ENCODE peak calls at places on chromosomes 16 and 17, in four cellular contexts. S, X, B and U are unnamed samples.

GRCh38 chr17:59534583-59534982 is 30.8 kb upstream of the DHX40 start:
- DNase-seq in S (no peak), X (peak; percentile 43), B (no peak), U (no peak)

GRCh38 chr16:86559802-86560305 is 4.8 kb upstream of the MTHFSD start:
- DNase-seq in S (no peak), X (no peak), B (no peak), U (no peak)

GRCh38 chr17:7213895-7214299 is 5.7 kb downstream of the DLG4 start:
- DNase-seq in S (peak; percentile 73), X (peak; percentile 96), B (no peak), U (peak; percentile 91)

GRCh38 chr17:55897301-55897700 is 146.4 kb downstream of the PCTP start:
- DNase-seq in S (no peak), X (no peak), B (no peak), U (no peak)

GRCh38 chr16:81708459-81709368 is 70.4 kb upstream of the PLCG2 start:
- DNase-seq in S (no peak), X (peak; percentile 50), B (no peak), U (no peak)

GRCh38 chr16:88392111-88392510 is 9.4 kb downstream of the ZNF469 start:
- DNase-seq in S (no peak), X (no peak), B (no peak), U (no peak)

GRCh38 chr16:1279945-1280589 is 24.2 kb downstream of the TPSD1 start:
- DNase-seq in S (no peak), X (no peak), B (no peak), U (no peak)

GRCh38 chr16:55470533-55471371 is 8.2 kb upstream of the MMP2 start:
- DNase-seq in S (no peak), X (no peak), B (no peak), U (peak; percentile 89)

GRCh38 chr17:83010323-83011200 is 68.8 kb upstream of the METRNL start:
- DNase-seq in S (peak; percentile 69), X (no peak), B (no peak), U (no peak)

GRCh38 chr16:50497592-50497991 is 50.6 kb upstream of the NKD1 start:
- DNase-seq in S (peak; percentile 13), X (no peak), B (no peak), U (peak; percentile 53)

GRCh38 chr17:75688209-75688771 is 21.2 kb downstream of the SAP30BP start:
- DNase-seq in S (no peak), X (no peak), B (peak; percentile 13), U (no peak)

GRCh38 chr17:79150035-79150733 is 75.6 kb downstream of the ENGASE start:
- DNase-seq in S (no peak), X (no peak), B (no peak), U (no peak)

GRCh38 chr17:49193513-49194296 is 16.7 kb downstream of the GNGT2 start:
- DNase-seq in S (peak; percentile 51), X (peak; percentile 84), B (peak; percentile 81), U (peak; percentile 63)

GRCh38 chr17:75834279-75834920 is 9.8 kb downstream of the UNC13D start:
- DNase-seq in S (no peak), X (no peak), B (no peak), U (no peak)

GRCh38 chr17:81187586-81188490 is 21.8 kb upstream of the AATK start:
- DNase-seq in S (no peak), X (no peak), B (no peak), U (no peak)

GRCh38 chr16:15457390-15457789 is 23.0 kb downstream of the BMERB1 start:
- DNase-seq in S (no peak), X (no peak), B (no peak), U (no peak)

GRCh38 chr16:25721439-25721838 is 29.7 kb downstream of the HS3ST4 start:
- DNase-seq in S (no peak), X (no peak), B (no peak), U (no peak)

GRCh38 chr17:57186231-57187019 is 69.9 kb upstream of the MSI2 start:
- DNase-seq in S (no peak), X (no peak), B (peak; percentile 45), U (no peak)

GRCh38 chr16:89315791-89316581 is 98.5 kb downstream of the ZNF778 start:
- DNase-seq in S (peak; percentile 89), X (peak; percentile 58), B (no peak), U (no peak)

GRCh38 chr17:50890675-50891516 is 24.7 kb upstream of the TOB1 start:
- DNase-seq in S (no peak), X (peak; percentile 70), B (no peak), U (no peak)

GRCh38 chr16:46733319-46733830 is 14.8 kb downstream of the MYLK3 start:
- DNase-seq in S (no peak), X (no peak), B (no peak), U (no peak)

GRCh38 chr16:85555549-85556455 is 57.3 kb upstream of the GSE1 start:
- DNase-seq in S (no peak), X (peak; percentile 18), B (peak; percentile 73), U (no peak)

GRCh38 chr17:9239821-9240658 is 218.7 kb downstream of the NTN1 start:
- DNase-seq in S (peak; percentile 39), X (peak; percentile 50), B (peak; percentile 87), U (peak; percentile 95)

GRCh38 chr16:7381671-7382070 is 49.0 kb downstream of the RBFOX1 start:
- DNase-seq in S (no peak), X (no peak), B (no peak), U (no peak)

GRCh38 chr17:17689312-17689711 is 8.1 kb downstream of the RAI1 start:
- DNase-seq in S (no peak), X (no peak), B (no peak), U (no peak)

GRCh38 chr17:17684901-17685774 is 3.9 kb downstream of the RAI1 start:
- DNase-seq in S (peak; percentile 66), X (no peak), B (no peak), U (peak; percentile 26)

GRCh38 chr17:17683710-17684365 is 2.6 kb downstream of the RAI1 start:
- DNase-seq in S (no peak), X (no peak), B (no peak), U (no peak)

GRCh38 chr17:17682737-17683675 is 1.7 kb downstream of the RAI1 start:
- DNase-seq in S (peak; percentile 91), X (peak; percentile 74), B (peak; percentile 85), U (peak; percentile 91)

DNA sequence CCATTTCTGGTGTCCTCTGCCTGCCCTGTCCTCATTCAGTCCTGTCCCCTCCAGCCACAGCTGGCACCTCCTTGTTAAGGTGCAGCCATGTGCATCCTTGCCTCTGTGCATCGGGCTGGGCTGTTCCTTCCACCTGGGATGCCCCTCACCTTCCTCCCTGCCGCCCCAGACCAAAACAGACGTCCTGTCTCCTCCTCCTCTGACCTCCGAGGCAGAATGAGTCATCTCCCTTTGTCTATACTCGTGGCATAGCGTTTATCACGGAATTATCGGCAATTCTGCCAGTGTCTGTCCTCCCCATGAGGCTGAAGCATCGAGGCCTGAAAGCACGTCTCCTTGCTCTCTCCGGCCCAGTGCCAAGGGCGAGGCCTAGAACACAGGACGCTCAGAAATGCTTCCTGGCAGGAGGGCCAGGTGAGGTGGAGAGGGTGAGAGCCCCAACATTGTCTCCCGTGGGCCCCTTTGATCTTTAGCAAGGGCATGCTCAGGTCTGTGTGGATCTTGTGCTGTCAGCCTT is 4.6 kb downstream of the RAI1 start:
- DNase-seq in S (peak; percentile 91), X (peak; percentile 66), B (peak; percentile 65), U (no peak)
- H3K4me3 ChIP-seq in S (peak overlapping the region; percentile 47), X (peak overlapping the region; percentile 23), B (no peak overlapping the region), U (no peak overlapping the region)

GRCh38 chr17:41772586-41773189 is 13.8 kb downstream of the JUP start:
- DNase-seq in S (no peak), X (no peak), B (no peak), U (no peak)

GRCh38 chr17:41771389-41772206 is 14.9 kb downstream of the JUP start:
- DNase-seq in S (no peak), X (no peak), B (no peak), U (no peak)

GRCh38 chr17:41772218-41772585 is 14.3 kb downstream of the JUP start:
- DNase-seq in S (no peak), X (no peak), B (no peak), U (peak; percentile 73)

GRCh38 chr17:41773731-41774193 is 12.7 kb downstream of the JUP start:
- DNase-seq in S (peak; percentile 23), X (no peak), B (no peak), U (no peak)

DNA sequence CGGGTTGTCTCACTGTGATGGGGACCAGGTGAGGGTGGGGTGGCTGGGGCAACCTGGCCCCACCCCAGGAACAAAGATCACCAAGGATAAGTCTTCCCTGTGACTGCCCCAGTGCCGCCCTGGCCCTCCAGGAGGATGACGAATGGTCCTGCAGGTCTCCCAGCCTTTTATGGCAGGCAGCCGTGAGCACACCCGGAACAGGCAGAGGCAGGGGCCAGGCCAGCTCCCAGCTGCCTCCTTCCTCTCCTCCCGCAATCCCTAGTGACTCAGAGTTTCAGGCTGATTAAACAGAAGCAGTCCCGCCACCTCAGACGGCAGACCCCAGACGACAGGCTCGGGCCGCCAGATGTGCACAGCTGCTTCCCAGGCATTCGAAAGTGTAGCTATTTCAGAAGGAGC is 13.3 kb downstream of the JUP start:
- DNase-seq in S (peak; percentile 91), X (peak; percentile 90), B (peak; percentile 77), U (no peak)
- TF ChIP-seq POLR2A in S (no peak), X (no peak), B (no peak), U (no peak)

GRCh38 chr16:82891918-82892317 is 265.1 kb downstream of the CDH13 start:
- DNase-seq in S (no peak), X (no peak), B (no peak), U (no peak)
- TF ChIP-seq CTCF in S (no peak), X (no peak), B (no peak), U (no peak)

GRCh38 chr16:79215289-79215688 is 385.2 kb downstream of the MAF start:
- DNase-seq in S (no peak), X (no peak), B (no peak), U (peak; percentile 4)
- H3K4me3 ChIP-seq in S (no peak overlapping the region), X (no peak overlapping the region), B (no peak overlapping the region), U (no peak overlapping the region)

GRCh38 chr17:36592711-36593321 is 1.1 kb downstream of the DHRS11 start:
- DNase-seq in S (no peak), X (no peak), B (no peak), U (peak; percentile 72)
- TF ChIP-seq POLR2A in S (no peak), X (no peak), B (no peak), U (no peak)

GRCh38 chr17:30570596-30571265 is 93.5 kb downstream of the GOSR1 start:
- DNase-seq in S (no peak), X (no peak), B (no peak), U (no peak)

GRCh38 chr17:30576326-30576861 is 99.2 kb downstream of the GOSR1 start:
- DNase-seq in S (no peak), X (no peak), B (no peak), U (peak; percentile 62)

GRCh38 chr17:30570191-30570590 is 93.0 kb downstream of the GOSR1 start:
- DNase-seq in S (no peak), X (no peak), B (peak; percentile 13), U (no peak)

GRCh38 chr17:30571921-30572320 is 94.7 kb downstream of the GOSR1 start:
- DNase-seq in S (no peak), X (no peak), B (no peak), U (no peak)

DNA sequence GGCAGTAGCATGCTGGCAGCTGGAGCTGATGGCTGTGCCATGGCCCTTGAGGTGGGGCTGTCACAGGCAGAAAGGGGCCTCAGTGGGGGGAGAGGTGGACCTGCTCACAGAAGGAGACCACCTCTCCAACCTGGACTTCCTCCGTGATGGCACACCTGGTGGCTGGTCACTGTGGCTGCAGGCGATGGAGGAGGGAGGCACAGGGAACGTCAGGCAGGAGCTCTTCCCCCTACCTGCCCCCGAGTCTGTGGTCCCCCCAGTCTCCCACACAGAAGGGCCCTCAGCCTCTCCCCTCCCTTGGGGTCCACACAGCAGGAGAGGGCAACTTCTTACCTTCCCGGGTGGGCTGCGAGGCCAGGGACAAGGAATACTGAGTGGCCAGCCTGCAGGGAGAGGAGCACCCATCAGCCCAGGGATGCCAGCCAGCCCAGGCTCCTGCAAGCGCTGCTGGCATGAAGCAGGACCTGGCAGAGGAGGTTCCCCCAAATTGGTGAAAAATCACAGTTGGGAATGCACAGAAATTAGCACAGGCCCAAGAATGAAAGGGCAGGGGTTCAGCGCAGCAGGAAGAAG is 96.5 kb downstream of the GOSR1 start:
- DNase-seq in S (no peak), X (no peak), B (no peak), U (no peak)
- TF ChIP-seq CTCF in S (no peak), X (no peak), B (no peak), U (no peak)